ENCODE peak calls at places on chromosomes 11 and 22, in eight cellular contexts. B is colonic mucosa; S is A549; M is endothelial cell of umbilical vein; G is heart right ventricle; H is CD8-positive, alpha-beta T cell; L is tibial artery; W is esophagus muscularis mucosa. Q is an unnamed sample.

GRCh38 chr11:118530180-118530682 is 761 bp upstream of the TMEM25 start:
- DNase-seq in B (peak; percentile 45), G (no peak), L (no peak), S (no peak), H (no peak), W (no peak), M (peak; percentile 53), Q (no peak)

GRCh38 chr11:27116684-27117083 is 76.1 kb downstream of the BBOX1 start:
- DNase-seq in G (no peak), W (no peak), H (no peak), L (no peak), M (peak; percentile 24), B (no peak), S (no peak), Q (no peak)

GRCh38 chr11:45590743-45591142 is 74.7 kb downstream of the CHST1 start:
- DNase-seq in S (no peak), M (no peak), G (no peak), W (no peak), B (no peak), H (no peak), L (peak; percentile 68), Q (no peak)

GRCh38 chr11:134642206-134642605 is 230.2 kb upstream of the B3GAT1 start:
- DNase-seq in H (no peak), B (no peak), L (no peak), W (no peak), M (no peak), G (no peak), S (no peak), Q (no peak)

GRCh38 chr22:38696606-38697005 is 4.1 kb downstream of the JOSD1 start:
- DNase-seq in W (no peak), B (no peak), S (peak; percentile 57), G (no peak), M (peak; percentile 92), L (no peak), H (peak; percentile 41), Q (no peak)

GRCh38 chr22:16915711-16916110 is 90.5 kb upstream of the XKR3 start:
- DNase-seq in B (no peak), M (no peak), H (no peak), L (no peak), W (no peak), G (no peak), S (no peak), Q (no peak)

GRCh38 chr11:47400813-47401279 is 7.5 kb upstream of the SLC39A13 start:
- DNase-seq in B (no peak), W (no peak), G (no peak), L (peak; percentile 16), S (no peak), M (no peak), H (no peak), Q (no peak)

GRCh38 chr11:92707173-92707619 is 262.3 kb upstream of the MTNR1B start:
- DNase-seq in H (no peak), L (no peak), B (no peak), G (no peak), W (no peak), M (no peak), S (no peak), Q (no peak)

GRCh38 chr22:36641902-36642640 is 61.5 kb downstream of the CACNG2 start:
- DNase-seq in L (no peak), G (no peak), S (no peak), M (no peak), H (no peak), W (no peak), B (no peak), Q (no peak)

GRCh38 chr11:67248653-67249052 is 17.6 kb upstream of the GRK2 start:
- DNase-seq in L (no peak), G (peak; percentile 47), H (no peak), B (no peak), S (no peak), W (no peak), M (no peak), Q (peak; percentile 78)

GRCh38 chr22:37784829-37785495 is 22.8 kb upstream of the GCAT start:
- DNase-seq in L (no peak), H (no peak), G (no peak), S (no peak), M (no peak), W (no peak), B (peak; percentile 86), Q (peak; percentile 68)

GRCh38 chr11:34165786-34166557 is 60.5 kb downstream of the NAT10 start:
- DNase-seq in G (no peak), L (no peak), S (no peak), B (no peak), W (no peak), H (no peak), M (no peak), Q (no peak)

DNA sequence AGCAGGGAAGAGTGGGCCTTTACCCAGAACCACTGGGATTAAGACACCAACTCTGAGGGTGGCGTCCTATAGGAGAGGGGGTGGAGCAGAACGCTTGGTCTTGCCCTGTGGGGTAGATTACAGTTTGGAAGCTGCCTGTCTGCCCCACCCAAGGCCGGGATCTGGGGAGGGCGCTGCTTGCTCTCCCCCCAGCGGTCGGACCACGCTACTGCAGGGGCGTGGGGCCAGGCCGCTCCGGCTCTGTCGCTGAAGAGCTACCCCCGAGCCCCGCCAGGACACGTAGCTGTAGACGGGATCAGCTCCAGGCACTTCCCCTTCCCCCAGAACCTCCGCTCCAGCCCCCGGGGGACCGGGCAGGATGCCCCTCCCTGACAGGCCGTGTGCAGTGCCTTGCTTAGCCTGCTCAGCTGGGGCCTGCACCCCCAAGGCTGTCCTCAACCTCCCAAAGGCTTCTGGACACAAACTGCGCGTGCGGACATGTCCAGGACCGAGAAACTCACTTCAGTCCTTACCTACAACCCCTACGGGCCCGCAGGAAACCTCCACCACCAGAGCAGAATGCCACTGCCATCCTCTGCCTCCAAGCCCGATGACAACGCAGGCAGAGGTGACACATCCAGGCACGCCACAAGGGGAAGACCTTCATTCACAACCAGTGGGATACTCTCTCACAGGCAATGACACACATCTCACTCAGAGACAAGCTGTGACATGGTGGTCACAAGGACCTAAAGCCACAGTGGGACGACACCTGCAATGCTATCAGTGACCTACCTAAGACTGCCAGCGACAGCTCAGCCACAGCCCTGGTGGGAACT is 3.6 kb downstream of the AHNAK start:
- DNase-seq in W (no peak), M (peak; percentile 75), B (peak; percentile 91), S (peak; percentile 72), G (peak; percentile 88), L (peak; percentile 73), H (peak; percentile 79), Q (peak; percentile 85)
- H3K4me1 ChIP-seq in W (peaks cover 71% of the 10 kb centered on the region), M (peaks cover 64% of the 10 kb centered on the region), B (peaks cover 69% of the 10 kb centered on the region), S (peaks cover 75% of the 10 kb centered on the region), G (peaks cover 74% of the 10 kb centered on the region), L (peaks cover 52% of the 10 kb centered on the region), H (peaks cover 84% of the 10 kb centered on the region), Q (peaks cover 78% of the 10 kb centered on the region)

DNA sequence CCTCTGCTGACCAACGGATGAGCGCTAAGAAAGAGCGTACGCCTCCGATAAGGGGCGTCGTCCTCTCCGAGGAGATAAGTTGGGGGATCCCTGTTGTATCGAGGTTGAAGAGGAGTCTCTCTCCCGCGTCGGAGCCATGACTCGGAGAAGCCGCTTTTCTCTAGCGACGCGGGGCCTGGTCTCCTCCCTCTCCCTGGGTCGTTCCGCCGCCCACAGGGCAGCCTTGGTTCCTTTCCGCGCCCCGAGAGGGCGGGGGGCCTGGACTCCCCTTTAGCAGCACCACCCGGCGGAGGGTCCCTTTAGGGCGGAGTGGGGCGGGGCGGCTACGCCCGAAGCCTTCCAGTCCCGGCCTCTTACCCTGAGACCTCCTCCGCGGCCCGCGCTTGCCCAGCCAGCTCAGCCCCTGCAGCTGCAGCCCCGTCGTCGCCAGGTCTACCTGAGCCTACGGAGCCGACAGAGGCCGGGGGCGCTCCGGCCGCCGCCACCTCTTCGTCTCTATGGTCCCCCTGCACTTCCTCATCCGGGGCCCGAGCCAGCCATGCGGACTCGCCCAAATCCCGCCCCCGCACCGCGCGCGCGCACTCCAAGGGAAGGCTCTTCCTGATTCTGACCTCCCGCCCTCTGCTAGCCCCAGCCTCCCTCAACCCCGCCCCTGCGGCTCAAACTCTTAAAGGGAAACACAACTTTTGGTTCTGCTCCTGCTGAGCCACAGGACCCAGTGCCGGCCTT is at the start of gene PRR14L:
- DNase-seq in G (peak; percentile 99), B (peak; percentile 99), H (peak; percentile 96), L (peak; percentile 98), S (peak; percentile 73), M (peak; percentile 96), W (peak; percentile 99), Q (peak; percentile 100)
- TF ChIP-seq CTCF in G (no peak), B (no peak), H (no peak), L (no peak), S (no peak), M (no peak), W (peak; percentile 20), Q (no peak)

GRCh38 chr22:23817146-23817545 is 21.7 kb downstream of the DERL3 start:
- DNase-seq in L (no peak), S (no peak), G (no peak), H (no peak), W (no peak), M (no peak), B (no peak), Q (peak; percentile 16)
- H3K4me1 ChIP-seq in L (no peaks in the 10 kb centered on the region), S (no peaks in the 10 kb centered on the region), G (peaks cover 19% of the 10 kb centered on the region), H (no peaks in the 10 kb centered on the region), W (no peaks in the 10 kb centered on the region), M (no peaks in the 10 kb centered on the region), B (no peaks in the 10 kb centered on the region), Q (no peaks in the 10 kb centered on the region)

GRCh38 chr11:74933765-74934164 is 15.1 kb downstream of the XRRA1 start:
- DNase-seq in B (no peak), S (no peak), L (no peak), G (no peak), H (no peak), W (no peak), M (no peak), Q (no peak)

GRCh38 chr11:74936976-74937375 is 11.9 kb downstream of the XRRA1 start:
- DNase-seq in L (no peak), W (no peak), S (no peak), B (no peak), M (no peak), H (no peak), G (no peak), Q (no peak)

GRCh38 chr11:74936087-74936486 is 12.8 kb downstream of the XRRA1 start:
- DNase-seq in S (no peak), H (no peak), M (no peak), W (no peak), L (no peak), B (no peak), G (no peak), Q (no peak)

GRCh38 chr11:74932797-74933196 is 16.1 kb downstream of the XRRA1 start:
- DNase-seq in L (no peak), M (peak; percentile 62), S (no peak), H (no peak), G (no peak), B (no peak), W (no peak), Q (no peak)

DNA sequence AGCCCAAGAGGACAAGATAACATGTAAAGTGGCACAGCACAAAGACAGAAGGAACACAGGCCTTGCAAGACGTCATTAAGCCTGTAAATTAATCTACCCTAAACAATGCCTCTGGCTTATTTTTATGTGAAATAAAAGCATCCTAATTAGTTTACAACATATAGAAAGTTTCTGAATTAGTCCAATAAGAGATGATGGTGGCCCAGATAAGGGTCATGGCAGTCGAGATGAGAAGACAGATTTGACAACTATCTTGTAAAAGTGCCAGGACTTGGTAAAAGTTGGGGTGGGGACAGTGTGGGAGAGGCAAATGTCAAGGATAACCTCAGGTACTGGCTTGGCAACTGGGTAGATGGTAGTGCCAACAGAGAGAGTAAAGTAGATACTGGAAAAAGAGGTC is 13.6 kb downstream of the XRRA1 start:
- DNase-seq in B (no peak), L (no peak), W (no peak), S (no peak), G (no peak), M (no peak), H (no peak), Q (no peak)
- TF ChIP-seq CTCF in B (no peak), L (no peak), W (no peak), S (no peak), G (no peak), M (no peak), H (no peak), Q (no peak)

GRCh38 chr22:48369789-48370507 is 1457.7 kb downstream of the BRD1 start:
- DNase-seq in L (no peak), G (no peak), S (peak; percentile 84), B (peak; percentile 41), H (no peak), W (no peak), M (no peak), Q (no peak)
- H3K4me1 ChIP-seq in L (no peaks in the 10 kb centered on the region), G (no peaks in the 10 kb centered on the region), S (peaks cover 27% of the 10 kb centered on the region), B (no peaks in the 10 kb centered on the region), H (no peaks in the 10 kb centered on the region), W (peaks cover 16% of the 10 kb centered on the region), M (no peaks in the 10 kb centered on the region), Q (peaks cover 15% of the 10 kb centered on the region)